ENCODE peak calls at places on chromosome 7, in eight cellular contexts. O, S, I, D, B, E, G and F are unnamed samples.
A peak's percentile ranks its signal among the peaks of the same experiment; 100 is the strongest.

GRCh38 chr7:19776981-19777380 is 3.6 kb upstream of the TMEM196 start:
- DNase-seq in D (no peak), E (no peak), I (no peak), G (no peak), O (no peak), B (no peak), S (no peak), F (no peak)

GRCh38 chr7:141200191-141201108 is 126.6 kb downstream of the TMEM178B start:
- DNase-seq in D (no peak), B (no peak), E (no peak), I (no peak), G (no peak), S (no peak), O (no peak), F (no peak)

GRCh38 chr7:55254242-55254595 is 110.9 kb upstream of the LANCL2 start:
- DNase-seq in O (peak; percentile 60), E (no peak), S (no peak), B (no peak), D (no peak), G (no peak), I (no peak), F (peak; percentile 49)

GRCh38 chr7:144834516-144835165 is 1.2 kb downstream of the TPK1 start:
- DNase-seq in O (no peak), G (no peak), E (peak; percentile 1), D (no peak), I (no peak), S (no peak), B (peak; percentile 23), F (peak; percentile 17)

GRCh38 chr7:88548399-88548798 is 211.1 kb upstream of the ZNF804B start:
- DNase-seq in G (no peak), E (no peak), O (no peak), I (no peak), B (no peak), S (no peak), D (no peak), F (no peak)

GRCh38 chr7:142612264-142612881 is 136.9 kb upstream of the PRSS1 start:
- DNase-seq in I (no peak), G (no peak), S (peak; percentile 45), B (no peak), D (peak; percentile 36), O (no peak), E (no peak), F (no peak)

GRCh38 chr7:148437043-148437442 is 153.5 kb upstream of the C7orf33 start:
- DNase-seq in I (no peak), E (no peak), D (no peak), B (no peak), G (no peak), O (no peak), S (no peak), F (no peak)

GRCh38 chr7:4633012-4633411 is 49.1 kb upstream of the FOXK1 start:
- DNase-seq in G (no peak), D (peak; percentile 56), S (peak; percentile 76), O (peak; percentile 43), B (no peak), I (no peak), E (peak; percentile 83), F (no peak)

GRCh38 chr7:158973941-158974785 is 117.8 kb downstream of the DYNC2I1 start:
- DNase-seq in E (no peak), S (no peak), O (no peak), B (no peak), I (no peak), D (no peak), G (no peak), F (no peak)

GRCh38 chr7:134448359-134449229 is 10.3 kb downstream of the AKR1B1 start:
- DNase-seq in G (no peak), E (peak; percentile 94), B (no peak), D (peak; percentile 86), I (no peak), O (peak; percentile 10), S (peak; percentile 96), F (no peak)

GRCh38 chr7:78514653-78515052 is 716.1 kb downstream of the PHTF2 start:
- DNase-seq in S (no peak), B (no peak), E (no peak), G (no peak), D (no peak), I (no peak), O (no peak), F (no peak)

GRCh38 chr7:4169505-4169904 is 512.6 kb upstream of the FOXK1 start:
- DNase-seq in G (peak; percentile 14), E (no peak), S (no peak), O (no peak), B (no peak), I (no peak), D (peak; percentile 1), F (peak; percentile 56)

GRCh38 chr7:55185321-55185802 is 166.5 kb downstream of the EGFR start:
- DNase-seq in B (no peak), E (no peak), I (no peak), D (peak; percentile 35), O (no peak), G (no peak), S (peak; percentile 35), F (no peak)

GRCh38 chr7:151175793-151176311 is 8.4 kb upstream of the GBX1 start:
- DNase-seq in E (no peak), G (no peak), D (no peak), O (peak; percentile 55), I (peak; percentile 24), S (no peak), B (no peak), F (no peak)
- TF ChIP-seq CTCF in E (no peak), G (no peak), D (no peak), O (peak; percentile 59), I (no peak), S (no peak), B (no peak), F (no peak)

GRCh38 chr7:23833405-23833804 is 123.4 kb downstream of the STK31 start:
- DNase-seq in I (no peak), O (no peak), S (no peak), D (no peak), E (no peak), B (no peak), G (no peak), F (no peak)
- H3K9me3 ChIP-seq in I (peaks cover 49% of the 10 kb centered on the region), O (peaks cover 27% of the 10 kb centered on the region), S (no peaks in the 10 kb centered on the region), D (no peaks in the 10 kb centered on the region), E (peaks cover 11% of the 10 kb centered on the region), B (no peaks in the 10 kb centered on the region), G (peaks cover 36% of the 10 kb centered on the region), F (no peaks in the 10 kb centered on the region)

GRCh38 chr7:1953199-1954190 is 279.2 kb downstream of the MAD1L1 start:
- DNase-seq in O (no peak), G (peak; percentile 22), E (no peak), B (no peak), D (no peak), S (no peak), I (no peak), F (no peak)
- TF ChIP-seq CTCF in O (no peak), G (no peak), E (no peak), B (no peak), D (no peak), S (no peak), I (no peak), F (no peak)

GRCh38 chr7:156107957-156108356 is 295.7 kb upstream of the SHH start:
- DNase-seq in B (no peak), I (no peak), G (no peak), S (no peak), O (no peak), D (no peak), E (no peak), F (no peak)
- H3K9me3 ChIP-seq in B (no peaks in the 10 kb centered on the region), I (no peaks in the 10 kb centered on the region), G (no peaks in the 10 kb centered on the region), S (peaks cover 43% of the 10 kb centered on the region), O (no peaks in the 10 kb centered on the region), D (no peaks in the 10 kb centered on the region), E (no peaks in the 10 kb centered on the region), F (no peaks in the 10 kb centered on the region)

DNA sequence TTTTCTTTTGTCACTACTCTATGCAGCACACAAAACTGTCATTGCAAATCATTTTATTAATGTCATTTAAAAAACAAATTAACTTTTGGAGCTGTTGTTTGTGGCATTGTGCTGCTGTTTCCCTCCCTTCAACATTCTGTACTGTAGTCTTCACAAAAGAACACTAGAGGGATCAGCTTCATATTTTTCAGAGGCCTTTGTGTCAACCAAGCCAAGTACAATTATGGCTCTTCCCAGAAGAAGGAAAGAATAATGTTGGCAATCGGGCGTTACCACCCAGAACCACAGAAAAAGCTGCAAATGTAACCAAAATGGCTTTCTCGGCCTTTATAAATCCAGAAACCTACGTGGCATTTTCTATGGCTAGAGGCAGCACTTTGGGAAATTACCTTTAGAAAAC is 98.9 kb upstream of the COL1A2 start:
- DNase-seq in B (no peak), G (no peak), I (no peak), O (no peak), S (peak; percentile 85), E (peak; percentile 64), D (peak; percentile 81), F (peak; percentile 66)
- TF ChIP-seq CTCF in B (no peak), G (no peak), I (peak; percentile 29), O (no peak), S (peak; percentile 81), E (peak; percentile 66), D (peak; percentile 74), F (peak; percentile 71)

DNA sequence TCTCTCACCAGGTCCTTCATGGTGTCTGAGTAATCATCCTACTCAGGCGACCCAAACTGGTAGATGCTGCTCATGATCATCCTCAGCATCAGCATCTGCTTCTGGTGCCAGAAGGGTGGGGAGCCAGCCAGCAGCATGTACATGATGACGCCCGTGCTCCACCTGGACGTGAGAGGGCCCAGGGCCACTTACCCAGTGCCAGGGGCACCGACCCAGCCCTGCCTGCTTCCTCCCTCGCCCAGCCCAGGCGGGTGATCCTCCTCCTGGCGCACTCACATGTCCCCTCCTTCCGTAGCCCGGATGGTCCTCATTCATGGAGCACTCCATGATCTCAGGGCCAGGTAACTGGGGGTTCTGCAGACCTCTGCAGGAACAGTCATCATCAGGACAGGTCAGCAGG is 764.8 kb upstream of the ZNF722 start:
- DNase-seq in G (no peak), D (no peak), B (no peak), I (no peak), E (no peak), O (no peak), S (no peak), F (no peak)
- H3K9me3 ChIP-seq in G (peaks cover 65% of the 10 kb centered on the region), D (no peaks in the 10 kb centered on the region), B (no peaks in the 10 kb centered on the region), I (peaks cover 62% of the 10 kb centered on the region), E (peaks cover 4% of the 10 kb centered on the region), O (peaks cover 54% of the 10 kb centered on the region), S (peaks cover 7% of the 10 kb centered on the region), F (peaks cover 4% of the 10 kb centered on the region)

GRCh38 chr7:47581821-47582747 is at the start of gene TNS3:
- DNase-seq in D (no peak), O (peak; percentile 66), E (peak; percentile 72), B (no peak), G (peak; percentile 67), S (peak; percentile 36), I (peak; percentile 68), F (peak; percentile 85)
- TF ChIP-seq CTCF in D (no peak), O (peak; percentile 37), E (peak; percentile 39), B (no peak), G (peak; percentile 12), S (peak; percentile 47), I (peak; percentile 53), F (peak; percentile 5)